ENCODE peak calls at places on chromosomes 1 and 21, in four cellular contexts. One of them, this sample, is unnamed.

GRCh38 chr21:41043008-41043407 is 125.0 kb upstream of the BACE2 start:
- DNase-seq in NCI-H1105 treated with DMSO at 0.1 percent for 48 hours: no peak
- DNase-seq in tibial nerve: no peak
- DNase-seq in left cardiac atrium: no peak
- DNase-seq in this sample: no peak

GRCh38 chr1:44354268-44354839 is 703 bp downstream of the ERI3 start:
- DNase-seq in NCI-H1105 treated with DMSO at 0.1 percent for 48 hours: no peak
- DNase-seq in tibial nerve: no peak
- DNase-seq in left cardiac atrium: no peak
- DNase-seq in this sample: no peak

GRCh38 chr1:207938016-207938415 is 27.1 kb upstream of the CD34 start:
- DNase-seq in NCI-H1105 treated with DMSO at 0.1 percent for 48 hours: no peak
- DNase-seq in tibial nerve: no peak
- DNase-seq in left cardiac atrium: peak; percentile 49
- DNase-seq in this sample: no peak

GRCh38 chr21:31406510-31406909 is 62.4 kb upstream of the TIAM1 start:
- DNase-seq in NCI-H1105 treated with DMSO at 0.1 percent for 48 hours: no peak
- DNase-seq in tibial nerve: no peak
- DNase-seq in left cardiac atrium: no peak
- DNase-seq in this sample: no peak

GRCh38 chr1:116268211-116268610 is 104.8 kb upstream of the ATP1A1 start:
- DNase-seq in NCI-H1105 treated with DMSO at 0.1 percent for 48 hours: peak; percentile 56
- DNase-seq in tibial nerve: no peak
- DNase-seq in left cardiac atrium: peak; percentile 40
- DNase-seq in this sample: no peak

GRCh38 chr1:174262747-174263241 is 103.5 kb downstream of the RABGAP1L start:
- DNase-seq in NCI-H1105 treated with DMSO at 0.1 percent for 48 hours: peak; percentile 69
- DNase-seq in tibial nerve: no peak
- DNase-seq in left cardiac atrium: no peak
- DNase-seq in this sample: no peak

GRCh38 chr1:107936498-107937481 is 28.2 kb downstream of the VAV3 start:
- DNase-seq in NCI-H1105 treated with DMSO at 0.1 percent for 48 hours: no peak
- DNase-seq in tibial nerve: no peak
- DNase-seq in left cardiac atrium: peak; percentile 54
- DNase-seq in this sample: peak; percentile 64

GRCh38 chr1:20329793-20330542 is 39.3 kb downstream of the VWA5B1 start:
- DNase-seq in NCI-H1105 treated with DMSO at 0.1 percent for 48 hours: no peak
- DNase-seq in tibial nerve: no peak
- DNase-seq in left cardiac atrium: no peak
- DNase-seq in this sample: no peak

GRCh38 chr1:219880765-219881457 is 47.4 kb downstream of the SLC30A10 start:
- DNase-seq in NCI-H1105 treated with DMSO at 0.1 percent for 48 hours: no peak
- DNase-seq in tibial nerve: no peak
- DNase-seq in left cardiac atrium: no peak
- DNase-seq in this sample: no peak

GRCh38 chr1:184986250-184986649 is 11.9 kb upstream of the NIBAN1 start:
- DNase-seq in NCI-H1105 treated with DMSO at 0.1 percent for 48 hours: no peak
- DNase-seq in tibial nerve: no peak
- DNase-seq in left cardiac atrium: no peak
- DNase-seq in this sample: no peak

GRCh38 chr1:50976890-50977574 is 7.0 kb downstream of the CDKN2C start:
- DNase-seq in NCI-H1105 treated with DMSO at 0.1 percent for 48 hours: peak; percentile 86
- DNase-seq in tibial nerve: no peak
- DNase-seq in left cardiac atrium: peak; percentile 32
- DNase-seq in this sample: no peak

This sample was measured in right atrium auricular region.